ENCODE peak calls at places on chromosomes 12 and 14, in ten cellular contexts. A, M, F, Q, I, C, H, V, X and N are unnamed samples.

GRCh38 chr14:78758333-78758732 is 588.2 kb downstream of the NRXN3 start:
- DNase-seq in A (no peak), M (no peak), F (no peak), Q (no peak), I (no peak), C (peak; percentile 17), H (no peak), V (peak; percentile 63), X (no peak), N (no peak)

GRCh38 chr12:19382111-19382526 is 57.2 kb upstream of the AEBP2 start:
- DNase-seq in A (no peak), M (no peak), F (peak; percentile 43), Q (no peak), I (no peak), C (peak; percentile 93), H (no peak), V (peak; percentile 57), X (no peak), N (peak; percentile 74)

GRCh38 chr14:101903111-101903561 is 61.2 kb upstream of the DYNC1H1 start:
- DNase-seq in A (no peak), M (no peak), F (no peak), Q (no peak), I (no peak), C (no peak), H (peak; percentile 84), V (no peak), X (peak; percentile 81), N (no peak)

GRCh38 chr12:53994691-53995310 is 5.2 kb upstream of the HOXC9 start:
- DNase-seq in A (no peak), M (no peak), F (no peak), Q (no peak), I (no peak), C (no peak), H (no peak), V (peak; percentile 51), X (no peak), N (no peak)

GRCh38 chr14:72443991-72444431 is 449.9 kb downstream of the DPF3 start:
- DNase-seq in A (no peak), M (no peak), F (no peak), Q (no peak), I (no peak), C (no peak), H (no peak), V (no peak), X (no peak), N (no peak)

GRCh38 chr12:55687746-55688145 is 20.0 kb downstream of the ITGA7 start:
- DNase-seq in A (no peak), M (no peak), F (no peak), Q (no peak), I (no peak), C (no peak), H (no peak), V (no peak), X (no peak), N (no peak)

GRCh38 chr12:104680070-104680469 is 223.3 kb downstream of the CHST11 start:
- DNase-seq in A (no peak), M (no peak), F (no peak), Q (no peak), I (no peak), C (peak; percentile 22), H (no peak), V (peak; percentile 70), X (no peak), N (no peak)

GRCh38 chr12:106032141-106032925 is 106.4 kb downstream of the NUAK1 start:
- DNase-seq in A (no peak), M (no peak), F (no peak), Q (no peak), I (no peak), C (peak; percentile 22), H (no peak), V (no peak), X (no peak), N (no peak)

GRCh38 chr12:2642176-2642892 is 152.4 kb upstream of the FKBP4 start:
- DNase-seq in A (no peak), M (no peak), F (no peak), Q (peak; percentile 7), I (no peak), C (no peak), H (no peak), V (no peak), X (no peak), N (no peak)

GRCh38 chr12:47808049-47808448 is 11.7 kb downstream of the HDAC7 start:
- DNase-seq in A (no peak), M (no peak), F (peak; percentile 72), Q (peak; percentile 79), I (no peak), C (peak; percentile 68), H (peak; percentile 50), V (peak; percentile 34), X (peak; percentile 76), N (peak; percentile 62)

GRCh38 chr12:115049617-115050016 is 365.6 kb upstream of the TBX3 start:
- DNase-seq in A (no peak), M (no peak), F (no peak), Q (no peak), I (no peak), C (peak; percentile 6), H (no peak), V (no peak), X (no peak), N (no peak)

GRCh38 chr14:98867146-98867545 is 404.9 kb downstream of the BCL11B start:
- DNase-seq in A (no peak), M (no peak), F (no peak), Q (no peak), I (no peak), C (no peak), H (no peak), V (no peak), X (no peak), N (no peak)

DNA sequence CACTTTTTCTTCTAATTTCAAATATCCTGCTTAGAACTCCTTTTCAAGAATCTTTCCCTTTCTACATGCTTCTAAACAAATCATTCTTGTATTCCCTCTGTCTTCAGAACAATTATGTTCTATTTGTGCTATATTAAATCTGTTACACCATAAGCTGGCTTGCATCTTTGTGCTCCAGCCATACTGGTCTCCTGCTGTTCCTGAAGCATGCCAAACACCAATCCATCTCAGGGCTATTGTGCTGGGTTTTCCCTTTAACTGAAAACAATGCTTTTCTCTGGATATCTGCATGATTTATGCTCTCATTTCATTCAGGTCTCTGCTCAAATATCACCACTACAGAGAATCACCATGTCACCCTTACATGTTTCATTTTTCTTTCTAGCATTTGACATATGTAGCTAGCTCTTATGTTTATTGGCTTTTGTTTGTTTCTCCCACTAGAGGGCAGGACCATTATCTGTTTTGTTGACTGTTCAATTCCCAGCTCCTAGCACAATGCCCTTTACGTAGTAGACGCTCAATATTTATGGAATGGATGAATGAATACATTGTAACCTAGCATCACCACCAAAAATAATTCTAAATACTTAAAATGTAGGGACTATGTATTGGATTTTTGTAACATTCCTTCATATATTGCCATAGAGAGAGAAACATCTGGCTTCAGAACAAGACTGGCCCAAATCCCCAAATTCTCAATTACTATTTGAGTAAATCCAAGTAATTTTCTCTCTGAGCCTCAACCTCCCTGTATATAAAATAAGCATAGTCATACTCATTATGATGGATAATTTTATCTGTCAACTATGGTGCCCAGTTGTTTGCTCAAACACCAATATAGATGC is 302.0 kb upstream of the SYT1 start:
- DNase-seq in A (no peak), M (no peak), F (no peak), Q (no peak), I (no peak), C (peak; percentile 2), H (no peak), V (peak; percentile 61), X (no peak), N (peak; percentile 4)
- TF ChIP-seq CTCF in A (no peak), M (no peak), F (no peak), Q (no peak), I (no peak), C (peak; percentile 22), H (peak; percentile 7), V (peak; percentile 83), X (no peak), N (peak; percentile 46)

DNA sequence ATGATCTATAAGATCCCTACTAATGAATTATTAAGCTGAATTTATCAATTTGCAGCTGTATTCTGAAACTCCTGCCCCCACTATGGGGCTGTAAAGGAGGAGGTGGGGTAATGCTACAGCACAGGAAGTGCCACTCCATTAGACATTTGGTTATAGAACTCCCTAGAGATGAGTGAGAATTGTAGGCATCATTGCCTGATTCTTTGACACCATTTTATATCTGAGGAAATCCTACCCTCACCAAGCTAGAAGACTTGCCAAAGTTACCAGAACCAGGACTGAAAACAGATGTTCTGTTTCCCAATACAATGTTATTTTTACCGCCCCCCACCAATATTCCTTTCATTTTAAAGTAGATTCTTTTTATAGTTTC is 182.4 kb downstream of the EGLN3 start:
- DNase-seq in A (no peak), M (no peak), F (no peak), Q (no peak), I (no peak), C (no peak), H (no peak), V (no peak), X (no peak), N (no peak)
- H3K4me3 ChIP-seq in A (no peak overlapping the region), M (no peak overlapping the region), F (no peak overlapping the region), Q (no peak overlapping the region), I (no peak overlapping the region), C (no peak overlapping the region), H (no peak overlapping the region), V (no peak overlapping the region), X (no peak overlapping the region), N (no peak overlapping the region)

DNA sequence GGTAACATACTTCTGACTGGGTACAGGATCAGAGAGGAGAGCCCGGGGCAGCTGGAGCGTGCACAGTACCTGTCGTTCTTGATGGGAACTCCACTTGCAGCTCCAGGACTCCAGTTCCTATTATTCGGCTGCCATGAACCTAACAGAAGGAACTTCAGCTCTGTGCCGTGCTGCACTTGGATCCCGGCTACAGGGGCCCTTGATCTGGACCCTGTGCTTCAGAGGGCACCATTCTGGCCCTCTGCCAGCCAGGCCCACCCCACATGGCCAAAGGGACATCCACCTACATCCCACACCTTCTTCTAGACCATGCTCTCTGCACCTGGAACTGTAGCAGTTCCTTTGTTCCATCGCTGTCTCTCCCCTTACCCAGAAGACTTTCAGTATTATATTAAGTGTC is 58.2 kb downstream of the PAX9 start:
- DNase-seq in A (no peak), M (no peak), F (no peak), Q (no peak), I (no peak), C (no peak), H (no peak), V (no peak), X (no peak), N (no peak)
- TF ChIP-seq CTCF in A (no peak), M (no peak), F (no peak), Q (no peak), I (no peak), C (no peak), H (no peak), V (no peak), X (no peak), N (no peak)

DNA sequence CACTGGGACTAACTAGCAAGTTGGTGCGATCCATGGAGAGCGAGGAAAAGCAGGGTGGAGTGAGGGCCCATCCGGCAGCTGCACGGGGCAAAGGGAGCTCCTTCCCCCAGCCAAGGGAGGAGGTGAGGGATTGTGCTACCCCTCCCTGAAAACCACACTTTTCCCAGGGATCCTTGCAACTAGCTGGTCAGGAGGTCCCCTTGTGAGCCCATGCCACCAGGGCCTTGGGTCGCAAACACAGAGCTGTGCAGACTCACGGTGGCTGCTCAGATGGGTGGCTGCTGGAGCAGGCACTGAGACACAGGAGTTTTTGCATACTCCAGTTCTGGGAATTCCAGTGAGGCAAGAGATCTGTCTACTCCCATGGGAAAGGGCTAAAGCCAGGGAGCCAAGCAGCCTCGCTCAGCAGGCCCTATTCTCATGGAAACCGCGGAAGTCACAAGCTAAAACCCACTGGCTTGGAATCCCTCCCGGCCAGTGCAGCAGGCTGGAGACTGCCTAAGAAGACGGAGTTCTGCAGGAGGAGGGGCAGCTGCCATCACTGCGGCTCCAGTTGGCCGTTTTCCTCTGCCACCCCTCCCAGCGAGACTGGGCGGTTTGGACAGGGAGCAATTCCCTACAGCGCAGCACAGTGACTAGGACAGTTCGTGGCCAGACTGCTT is 10.9 kb upstream of the ZNF705A start:
- DNase-seq in A (peak; percentile 18), M (peak; percentile 66), F (peak; percentile 77), Q (no peak), I (no peak), C (peak; percentile 85), H (peak; percentile 50), V (peak; percentile 82), X (peak; percentile 46), N (peak; percentile 77)
- H3K4me3 ChIP-seq in A (no peak overlapping the region), M (no peak overlapping the region), F (no peak overlapping the region), Q (no peak overlapping the region), I (no peak overlapping the region), C (no peak overlapping the region), H (peak overlapping the region; percentile 37), V (no peak overlapping the region), X (peak overlapping the region; percentile 29), N (peak overlapping the region; percentile 23)